ENCODE peak calls at places on chromosomes 5 and 9, in six cellular contexts. Z is neural progenitor cell; C is CD4-positive, CD25-positive, alpha-beta regulatory T cell; G is CD8-positive, alpha-beta memory T cell; V is AG04450; D is ovary. J is an unnamed sample.

GRCh38 chr9:3954950-3955670 is 344.8 kb downstream of the GLIS3 start:
- DNase-seq in Z (peak; percentile 85), C (no peak), G (no peak), V (no peak), D (no peak), J (no peak)

GRCh38 chr9:38423939-38424843 is at the start of gene IGFBPL1:
- DNase-seq in Z (peak; percentile 88), C (peak; percentile 10), G (no peak), V (no peak), D (no peak), J (no peak)

GRCh38 chr9:33161589-33162132 is 5.5 kb downstream of the B4GALT1 start:
- DNase-seq in Z (no peak), C (no peak), G (no peak), V (no peak), D (no peak), J (no peak)

GRCh38 chr9:107734231-107735014 is 244.9 kb upstream of the KLF4 start:
- DNase-seq in Z (no peak), C (no peak), G (no peak), V (peak; percentile 80), D (peak; percentile 77), J (no peak)

GRCh38 chr9:7186175-7186574 is 428.4 kb downstream of the KDM4C start:
- DNase-seq in Z (peak; percentile 16), C (peak; percentile 63), G (no peak), V (no peak), D (no peak), J (no peak)

GRCh38 chr5:37615184-37615583 is 224.7 kb downstream of the GDNF start:
- DNase-seq in Z (no peak), C (no peak), G (no peak), V (peak; percentile 38), D (no peak), J (no peak)

GRCh38 chr5:145946112-145946861 is 9.9 kb downstream of the SH3RF2 start:
- DNase-seq in Z (no peak), C (peak; percentile 79), G (no peak), V (peak; percentile 26), D (no peak), J (no peak)

GRCh38 chr5:136030956-136031611 is 2.3 kb downstream of the TGFBI start:
- DNase-seq in Z (peak; percentile 39), C (no peak), G (no peak), V (no peak), D (no peak), J (peak; percentile 55)

GRCh38 chr9:70480405-70480980 is 66.0 kb upstream of the KLF9 start:
- DNase-seq in Z (no peak), C (no peak), G (no peak), V (peak; percentile 79), D (peak; percentile 92), J (peak; percentile 96)

GRCh38 chr9:115590016-115590415 is 472.1 kb upstream of the TNC start:
- DNase-seq in Z (no peak), C (no peak), G (no peak), V (peak; percentile 88), D (no peak), J (no peak)

GRCh38 chr9:96062854-96063253 is 187.4 kb downstream of the ERCC6L2 start:
- DNase-seq in Z (no peak), C (no peak), G (no peak), V (no peak), D (no peak), J (no peak)

GRCh38 chr9:114889802-114890224 is 40.6 kb downstream of the TNFSF8 start:
- DNase-seq in Z (no peak), C (no peak), G (no peak), V (no peak), D (no peak), J (no peak)

GRCh38 chr5:107739661-107740060 is 68.9 kb upstream of the EFNA5 start:
- DNase-seq in Z (no peak), C (no peak), G (no peak), V (no peak), D (no peak), J (no peak)

GRCh38 chr5:135386096-135386495 is 12.9 kb downstream of the MACROH2A1 start:
- DNase-seq in Z (no peak), C (no peak), G (no peak), V (no peak), D (no peak), J (no peak)

GRCh38 chr5:144429405-144429804 is 258.7 kb downstream of the KCTD16 start:
- DNase-seq in Z (no peak), C (no peak), G (no peak), V (no peak), D (no peak), J (no peak)

GRCh38 chr5:141858084-141858765 is 20.0 kb downstream of the PCDH1 start:
- DNase-seq in Z (peak; percentile 59), C (no peak), G (no peak), V (no peak), D (no peak), J (no peak)

GRCh38 chr9:84338792-84339191 is 1.8 kb downstream of the SLC28A3 start:
- DNase-seq in Z (no peak), C (no peak), G (no peak), V (no peak), D (no peak), J (no peak)

GRCh38 chr9:135992486-135993408 is 31.6 kb upstream of the UBAC1 start:
- DNase-seq in Z (peak; percentile 86), C (peak; percentile 73), G (no peak), V (peak; percentile 65), D (peak; percentile 84), J (no peak)

GRCh38 chr5:6843335-6843734 is 130.1 kb downstream of the TENT4A start:
- DNase-seq in Z (no peak), C (no peak), G (no peak), V (no peak), D (no peak), J (no peak)

GRCh38 chr5:172770374-172770674 is 671 bp downstream of the DUSP1 start:
- DNase-seq in Z (no peak), C (peak; percentile 69), G (no peak), V (no peak), D (no peak), J (no peak)

GRCh38 chr9:125750656-125751035 is 3.5 kb downstream of the PBX3 start:
- DNase-seq in Z (peak; percentile 81), C (no peak), G (no peak), V (no peak), D (no peak), J (no peak)

GRCh38 chr5:146962801-146963355 is 84.3 kb upstream of the PPP2R2B start:
- DNase-seq in Z (no peak), C (no peak), G (no peak), V (no peak), D (no peak), J (no peak)

GRCh38 chr9:109319631-109320233 is 1.1 kb downstream of the EPB41L4B start:
- DNase-seq in Z (peak; percentile 49), C (peak; percentile 17), G (no peak), V (no peak), D (peak; percentile 66), J (no peak)

GRCh38 chr5:133779828-133780475 is 167.6 kb upstream of the FSTL4 start:
- DNase-seq in Z (no peak), C (no peak), G (no peak), V (no peak), D (no peak), J (no peak)

GRCh38 chr5:96433066-96433447 is at the start of gene PCSK1:
- DNase-seq in Z (peak; percentile 70), C (no peak), G (no peak), V (no peak), D (no peak), J (no peak)
- H3K27me3 ChIP-seq in Z (peaks cover 87% of the 10 kb centered on the region), C (peaks cover 47% of the 10 kb centered on the region), G (peaks cover 18% of the 10 kb centered on the region), V (peaks cover 36% of the 10 kb centered on the region), D (no peaks in the 10 kb centered on the region), J (no peaks in the 10 kb centered on the region)

DNA sequence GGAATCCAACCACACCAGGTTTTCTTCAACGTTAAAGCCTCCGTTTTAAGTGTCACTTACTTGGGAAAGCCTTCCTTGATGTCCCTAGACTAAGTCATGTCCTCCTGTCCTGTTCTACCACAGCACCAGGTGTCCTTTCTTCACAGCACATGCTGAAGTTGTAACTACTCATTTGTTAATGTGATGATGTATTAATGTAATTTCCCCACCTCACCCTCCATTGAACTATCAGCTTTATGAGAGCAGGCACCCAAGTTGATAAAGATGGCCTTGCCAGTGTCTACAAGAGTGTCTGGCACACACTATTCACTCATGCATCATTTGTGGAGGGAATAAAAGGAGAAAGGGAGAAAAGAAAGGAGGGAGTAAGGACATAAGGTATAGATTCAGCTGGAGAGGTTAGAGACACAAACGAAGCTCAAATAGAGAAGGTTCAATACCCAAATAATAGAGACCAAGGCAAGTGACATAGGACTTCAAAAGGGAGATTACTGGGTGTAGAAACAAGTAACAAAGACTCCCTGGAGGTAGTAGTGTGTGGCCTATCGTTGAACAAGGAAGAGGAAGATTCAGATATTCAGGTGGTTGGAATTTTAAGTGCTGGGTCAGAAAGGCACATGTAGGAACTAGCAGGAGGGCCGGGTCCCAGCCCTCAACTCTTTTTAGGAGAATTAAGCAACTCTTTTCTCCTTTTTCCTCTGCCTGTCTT is 6.6 kb downstream of the ITK start:
- DNase-seq in Z (peak; percentile 23), C (no peak), G (no peak), V (no peak), D (no peak), J (no peak)
- H3K27ac ChIP-seq in Z (no peak overlapping the region), C (peak overlapping the region; percentile 90), G (peak overlapping the region; percentile 3), V (no peak overlapping the region), D (no peak overlapping the region), J (no peak overlapping the region)

DNA sequence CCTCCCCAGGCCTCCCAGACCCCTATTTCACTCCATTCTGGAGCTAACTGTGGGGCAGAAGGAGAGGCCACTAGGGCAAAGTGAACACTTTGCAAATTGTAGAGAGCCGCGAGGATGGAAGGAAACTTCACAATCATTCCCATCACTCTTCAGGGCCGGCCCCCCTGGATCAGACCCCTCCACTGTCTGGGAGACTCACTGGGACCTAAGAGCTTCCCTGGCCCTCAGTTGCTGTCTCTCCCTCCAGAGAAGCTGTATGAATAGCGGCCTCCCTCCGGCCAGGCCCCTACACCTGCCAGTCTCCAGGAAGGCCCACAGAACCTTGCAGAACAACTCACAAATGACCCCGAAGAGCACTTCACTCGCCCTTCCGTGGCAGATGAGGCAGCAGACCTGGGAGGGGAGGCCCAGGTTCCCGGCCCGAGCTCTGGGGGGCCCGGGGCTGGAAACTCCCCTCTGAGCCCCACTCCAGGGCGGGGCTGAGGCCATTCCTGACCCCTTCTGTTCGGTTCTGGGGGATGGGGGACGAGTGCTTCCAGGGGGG is 141.9 kb upstream of the IER5L start:
- DNase-seq in Z (peak; percentile 1), C (no peak), G (no peak), V (no peak), D (no peak), J (no peak)
- H3K4me3 ChIP-seq in Z (no peak overlapping the region), C (no peak overlapping the region), G (peak overlapping the region; percentile 53), V (peak overlapping the region; percentile 44), D (peak overlapping the region; percentile 34), J (peak overlapping the region; percentile 54)

DNA sequence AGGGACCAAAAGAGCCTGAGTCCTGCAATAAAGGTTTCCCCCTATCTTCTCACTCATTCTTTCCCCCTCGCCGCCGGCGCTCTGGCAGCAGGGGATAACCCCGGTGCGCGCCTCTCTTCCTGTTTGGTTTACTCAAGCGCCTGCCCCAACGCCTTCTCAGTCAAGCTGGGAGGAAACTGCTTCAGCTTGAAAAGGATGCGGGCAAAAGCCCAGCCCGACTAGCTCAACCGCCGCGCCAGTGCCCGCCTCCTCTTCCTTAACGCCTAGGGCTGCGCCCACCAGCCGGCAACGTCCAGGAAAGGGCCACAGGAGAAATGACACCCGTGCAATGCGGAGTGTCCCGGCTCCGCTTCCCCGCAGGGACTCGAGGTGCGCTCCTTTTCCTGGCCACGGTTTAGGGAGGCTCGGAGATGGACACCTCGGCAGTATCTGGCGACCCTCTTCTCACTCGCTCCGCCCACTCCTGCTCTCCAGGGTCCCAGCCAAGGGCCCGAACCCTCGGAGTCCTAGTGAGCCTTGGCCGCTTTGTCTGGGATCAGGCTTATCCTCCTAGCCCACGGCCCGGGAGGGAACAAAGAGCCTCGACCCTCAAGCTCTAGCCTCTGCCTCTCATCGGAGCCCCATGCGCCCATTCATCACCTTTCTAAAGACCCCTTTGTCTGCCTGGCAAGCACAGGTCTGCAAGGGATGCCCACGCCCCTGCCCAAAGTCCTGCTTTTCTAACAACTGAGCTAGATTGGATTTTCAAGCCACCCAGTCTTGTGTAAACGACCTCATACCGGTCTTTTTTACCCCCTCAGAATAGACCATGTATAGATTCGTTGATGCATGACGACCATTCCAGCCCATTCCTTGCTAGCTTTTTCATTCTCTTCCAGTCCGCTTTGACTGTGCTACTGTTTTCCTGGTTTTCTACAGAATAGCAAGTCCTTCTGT is 2.0 kb downstream of the ST8SIA4 start:
- DNase-seq in Z (peak; percentile 78), C (peak; percentile 96), G (peak; percentile 85), V (no peak), D (peak; percentile 36), J (peak; percentile 27)
- H3K27me3 ChIP-seq in Z (peaks cover 82% of the 10 kb centered on the region), C (no peaks in the 10 kb centered on the region), G (no peaks in the 10 kb centered on the region), V (peaks cover 14% of the 10 kb centered on the region), D (no peaks in the 10 kb centered on the region), J (no peaks in the 10 kb centered on the region)